ENCODE peak calls at places on chromosomes 13 and 19, in seven cellular contexts. R is H1, Y is A673, C is thoracic aorta, P is transverse colon, Q is heart right ventricle, E is psoas muscle. D is an unnamed sample. For H3K27me3, the result is how much of the 10 kb centered on the place peaks cover.

GRCh38 chr13:111950697-111951096 is 116.3 kb upstream of the SOX1 start:
- DNase-seq in Y (no peak), C (no peak), Q (no peak), P (no peak), E (no peak), R (no peak), D (no peak)

GRCh38 chr13:73767747-73768315 is 366.4 kb downstream of the KLF12 start:
- DNase-seq in R (no peak), C (no peak), P (no peak), E (no peak), Y (peak), Q (no peak), D (no peak)

GRCh38 chr19:46634656-46635218 is 1.3 kb downstream of the GNG8 start:
- DNase-seq in Q (no peak), E (no peak), Y (no peak), C (no peak), R (no peak), P (no peak), D (no peak)

GRCh38 chr13:41004875-41005693 is 14.0 kb downstream of the ELF1 start:
- DNase-seq in Y (peak), R (no peak), Q (no peak), C (no peak), P (no peak), E (no peak), D (no peak)

GRCh38 chr19:46073268-46073922 is 32.6 kb upstream of the IGFL4 start:
- DNase-seq in R (no peak), Y (no peak), P (no peak), Q (no peak), C (no peak), E (no peak), D (no peak)

GRCh38 chr13:82062772-82063171 is 1721.8 kb upstream of the SPRY2 start:
- DNase-seq in E (no peak), R (no peak), P (no peak), Q (no peak), Y (no peak), C (no peak), D (no peak)

GRCh38 chr13:113968463-113969310 is 5.2 kb downstream of the C13orf46 start:
- DNase-seq in E (peak), Q (no peak), Y (no peak), C (no peak), R (no peak), P (no peak), D (peak)

GRCh38 chr13:40665754-40666057 is 735 bp downstream of the FOXO1 start:
- DNase-seq in R (no peak), C (no peak), Y (peak), E (no peak), Q (no peak), P (no peak), D (no peak)

GRCh38 chr13:26867451-26868067 is 107.0 kb upstream of the GPR12 start:
- DNase-seq in E (no peak), Y (peak), Q (no peak), C (no peak), P (no peak), R (no peak), D (no peak)

GRCh38 chr13:33512880-33513554 is 227.5 kb upstream of the STARD13 start:
- DNase-seq in E (no peak), R (no peak), P (no peak), Y (no peak), C (no peak), Q (no peak), D (no peak)

GRCh38 chr19:31659897-31660210 is 310.6 kb upstream of the TSHZ3 start:
- DNase-seq in R (no peak), Q (no peak), P (no peak), Y (no peak), E (no peak), C (no peak), D (no peak)

GRCh38 chr13:30355405-30355741 is 48.0 kb upstream of the KATNAL1 start:
- DNase-seq in C (no peak), P (no peak), E (no peak), Y (no peak), Q (no peak), R (no peak), D (peak)

GRCh38 chr19:38434549-38435051 is 1.1 kb downstream of the RYR1 start:
- DNase-seq in P (peak), Y (no peak), Q (no peak), E (peak), C (no peak), R (no peak), D (peak)

GRCh38 chr13:110308377-110309158 is 1.5 kb downstream of the COL4A2 start:
- DNase-seq in Q (peak), C (no peak), R (no peak), E (no peak), P (no peak), Y (peak), D (peak)

GRCh38 chr13:20972731-20973130 is 70.2 kb upstream of the XPO4 start:
- DNase-seq in Q (no peak), R (no peak), Y (no peak), C (no peak), E (no peak), P (no peak), D (no peak)

GRCh38 chr19:18418725-18419194 is 438 bp upstream of the SSBP4 start:
- DNase-seq in Q (peak), E (peak), Y (peak), C (no peak), P (peak), R (no peak), D (peak)

GRCh38 chr13:46756977-46757376 is 40.0 kb downstream of the ESD start:
- DNase-seq in E (no peak), R (no peak), C (no peak), Q (no peak), P (no peak), Y (no peak), D (no peak)

GRCh38 chr13:20353973-20354372 is 121.9 kb upstream of the GJB6 start:
- DNase-seq in E (no peak), P (no peak), C (no peak), Y (no peak), R (no peak), Q (no peak), D (no peak)

GRCh38 chr13:80441968-80442367 is 101.0 kb upstream of the SPRY2 start:
- DNase-seq in Q (no peak), P (no peak), R (no peak), Y (no peak), C (no peak), E (no peak), D (no peak)

GRCh38 chr19:19568802-19569756 is 31.0 kb downstream of the CILP2 start:
- DNase-seq in P (no peak), E (no peak), Q (no peak), R (no peak), C (no peak), Y (no peak), D (peak)

GRCh38 chr19:44883962-44884361 is 7.1 kb upstream of the TOMM40 start:
- DNase-seq in R (no peak), Q (no peak), C (no peak), Y (no peak), P (no peak), E (no peak), D (no peak)

GRCh38 chr19:5436101-5436947 is 18.9 kb upstream of the ZNRF4 start:
- DNase-seq in E (no peak), C (no peak), P (no peak), R (peak), Q (no peak), Y (peak), D (no peak)

GRCh38 chr13:111859361-111860105 is 207.4 kb upstream of the SOX1 start:
- DNase-seq in E (no peak), R (no peak), C (no peak), P (no peak), Q (no peak), Y (no peak), D (no peak)

GRCh38 chr19:34370117-34370516 is 5.1 kb downstream of the GPI start:
- DNase-seq in Y (no peak), E (no peak), C (no peak), P (no peak), R (no peak), Q (no peak), D (no peak)

GRCh38 chr19:11195169-11195568 is 2.2 kb downstream of the KANK2 start:
- DNase-seq in Q (peak), E (no peak), C (no peak), P (no peak), Y (no peak), R (no peak), D (peak)

GRCh38 chr13:98947925-98948324 is 29.9 kb downstream of the DOCK9 start:
- DNase-seq in Q (no peak), R (no peak), C (no peak), Y (peak), P (no peak), E (no peak), D (no peak)

GRCh38 chr13:77891041-77891440 is 27.6 kb downstream of the EDNRB start:
- DNase-seq in E (no peak), Q (no peak), P (no peak), Y (peak), R (no peak), C (no peak), D (no peak)

GRCh38 chr19:17576758-17577532 is 21.5 kb downstream of the COLGALT1 start:
- DNase-seq in E (no peak), R (peak), P (peak), Q (no peak), Y (peak), C (no peak), D (peak)

GRCh38 chr19:11078893-11079292 is 10.4 kb upstream of the LDLR start:
- DNase-seq in Q (no peak), C (no peak), R (no peak), E (no peak), P (no peak), Y (no peak), D (no peak)

GRCh38 chr13:42807866-42808265 is 26.5 kb downstream of the FAM216B start:
- DNase-seq in E (no peak), C (no peak), Q (no peak), Y (no peak), R (no peak), P (no peak), D (no peak)

GRCh38 chr13:52348983-52349780 is 56.8 kb downstream of the THSD1 start:
- DNase-seq in C (no peak), Q (no peak), R (no peak), P (no peak), Y (peak), E (no peak), D (no peak)

GRCh38 chr19:15320118-15320517 is 12.2 kb downstream of the BRD4 start:
- DNase-seq in E (no peak), P (no peak), C (no peak), Q (no peak), R (no peak), Y (no peak), D (no peak)

GRCh38 chr19:38452430-38453366 is 19.2 kb downstream of the RYR1 start:
- DNase-seq in C (no peak), E (peak), Q (no peak), Y (peak), R (peak), P (no peak), D (peak)

GRCh38 chr19:13823256-13823655 is 28.0 kb downstream of the ZSWIM4 start:
- DNase-seq in E (peak), C (no peak), Y (no peak), P (no peak), R (no peak), Q (no peak), D (peak)
- H3K27me3 ChIP-seq in E (under half), C (under half), Y (under half), P (under half), R (under half), Q (under half), D (under half)

GRCh38 chr19:51246153-51246552 is 4.7 kb upstream of the SIGLECL1 start:
- DNase-seq in P (no peak), E (no peak), Q (no peak), R (no peak), Y (no peak), C (no peak), D (no peak)
- H3K27me3 ChIP-seq in P (under half), E (under half), Q (under half), R (under half), Y (under half), C (under half), D (under half)

DNA sequence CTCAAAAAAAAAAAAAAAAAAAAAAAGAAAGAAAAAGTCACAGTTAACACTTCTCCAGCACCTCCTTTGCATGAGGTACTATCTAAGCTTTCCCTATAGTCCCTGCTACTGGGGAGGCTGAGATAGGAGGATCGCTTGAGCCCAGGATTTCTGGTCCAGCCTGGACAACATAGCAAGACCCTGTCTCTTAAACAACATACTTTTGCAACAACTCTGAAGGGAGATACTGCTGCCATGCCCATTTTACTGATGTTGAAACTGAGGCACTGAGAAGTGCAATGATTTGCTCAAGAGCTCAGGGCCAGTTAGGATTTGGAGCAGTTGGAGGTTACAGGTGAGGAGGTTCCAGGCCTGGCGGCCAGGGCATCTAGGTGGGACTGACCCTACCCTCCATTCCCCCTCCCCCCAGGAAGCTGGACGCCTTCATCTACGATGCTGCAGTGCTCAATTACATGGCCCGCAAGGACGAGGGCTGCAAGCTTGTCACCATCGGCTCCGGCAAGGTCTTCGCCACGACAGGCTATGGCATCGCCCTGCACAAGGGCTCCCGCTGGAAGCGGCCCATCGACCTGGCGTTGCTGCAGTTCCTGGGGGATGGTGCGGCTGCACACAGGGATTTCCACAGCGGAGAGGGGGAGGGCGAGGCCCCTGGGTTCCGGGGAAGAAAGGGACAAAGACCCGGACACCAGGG is 4.3 kb upstream of the GRWD1 start:
- DNase-seq in Y (no peak), C (no peak), Q (no peak), E (no peak), R (no peak), P (no peak), D (peak)
- H3K27me3 ChIP-seq in Y (under half), C (under half), Q (half or more), E (under half), R (under half), P (under half), D (under half)

GRCh38 chr19:35848486-35848885 is 3.8 kb downstream of the NPHS1 start:
- DNase-seq in Q (no peak), C (no peak), E (no peak), R (no peak), P (no peak), Y (no peak), D (no peak)
- H3K27me3 ChIP-seq in Q (half or more), C (under half), E (half or more), R (under half), P (half or more), Y (half or more), D (under half)

GRCh38 chr19:2253106-2254051 is 2.8 kb downstream of the JSRP1 start:
- DNase-seq in P (no peak), R (no peak), Q (no peak), Y (no peak), C (no peak), E (no peak), D (no peak)

GRCh38 chr19:2252481-2253105 is 3.5 kb downstream of the AMH start:
- DNase-seq in Q (no peak), R (no peak), Y (no peak), C (no peak), P (no peak), E (no peak), D (peak)

GRCh38 chr19:2250765-2251576 is 1.8 kb downstream of the AMH start:
- DNase-seq in E (no peak), Q (no peak), P (no peak), C (no peak), R (no peak), Y (no peak), D (no peak)

GRCh38 chr19:2249880-2250764 is 999 bp downstream of the AMH start:
- DNase-seq in Y (no peak), E (no peak), Q (no peak), C (no peak), R (no peak), P (no peak), D (peak)

DNA sequence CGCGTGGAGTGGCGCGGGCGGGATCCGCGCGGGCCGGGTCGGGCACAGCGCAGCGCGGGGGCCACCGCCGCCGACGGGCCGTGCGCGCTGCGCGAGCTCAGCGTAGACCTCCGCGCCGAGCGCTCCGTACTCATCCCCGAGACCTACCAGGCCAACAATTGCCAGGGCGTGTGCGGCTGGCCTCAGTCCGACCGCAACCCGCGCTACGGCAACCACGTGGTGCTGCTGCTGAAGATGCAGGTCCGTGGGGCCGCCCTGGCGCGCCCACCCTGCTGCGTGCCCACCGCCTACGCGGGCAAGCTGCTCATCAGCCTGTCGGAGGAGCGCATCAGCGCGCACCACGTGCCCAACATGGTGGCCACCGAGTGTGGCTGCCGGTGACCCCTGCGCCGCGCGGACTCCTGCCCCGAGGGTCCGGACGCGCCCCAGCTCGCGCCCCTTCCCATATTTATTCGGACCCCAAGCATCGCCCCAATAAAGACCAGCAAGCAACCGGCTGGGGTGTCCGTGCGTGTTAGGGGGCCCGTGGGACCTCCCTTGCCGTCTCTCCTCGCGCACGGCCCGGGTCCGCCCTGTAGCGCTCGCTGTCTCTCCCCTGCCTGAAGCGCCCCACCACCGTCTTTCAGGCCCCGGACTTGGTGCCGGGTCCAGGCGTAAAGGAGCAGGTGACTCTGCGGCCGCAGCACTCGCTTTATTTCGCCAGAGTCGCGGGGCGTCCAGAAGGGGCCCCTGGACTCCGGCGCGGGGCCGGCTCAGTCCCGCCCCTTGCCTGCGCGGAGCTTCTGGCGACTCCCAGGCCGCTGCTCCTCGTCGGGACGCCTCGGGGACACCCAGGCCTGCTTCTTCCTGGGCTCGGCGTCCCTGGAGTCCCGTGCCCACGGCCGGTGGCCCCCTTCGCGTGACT is 2.7 kb downstream of the AMH start:
- DNase-seq in R (no peak), E (no peak), Y (no peak), P (no peak), C (no peak), Q (no peak), D (peak)
- H3K27me3 ChIP-seq in R (under half), E (under half), Y (under half), P (half or more), C (under half), Q (half or more), D (under half)